ENCODE peak calls at places on chromosomes 5 and 9, in six cellular contexts. O is mucosa of descending colon, T is transverse colon, J is NB4, R is cardiac fibroblast, U is endothelial cell. P is an unnamed sample.

GRCh38 chr9:84166828-84167400 is 173.6 kb downstream of the SLC28A3 start:
- DNase-seq in O (no peak), T (no peak), J (no peak), R (no peak), U (no peak), P (no peak)

GRCh38 chr9:3045153-3045552 is 201.3 kb upstream of the PUM3 start:
- DNase-seq in O (no peak), T (no peak), J (no peak), R (no peak), U (no peak), P (no peak)

GRCh38 chr5:10453564-10453963 is 11.9 kb downstream of the ROPN1L start:
- DNase-seq in O (no peak), T (no peak), J (no peak), R (peak; percentile 39), U (no peak), P (no peak)

GRCh38 chr5:31078931-31079330 is 114.6 kb upstream of the CDH6 start:
- DNase-seq in O (no peak), T (no peak), J (no peak), R (no peak), U (no peak), P (no peak)

GRCh38 chr9:89864257-89864656 is 259.4 kb downstream of the GADD45G start:
- DNase-seq in O (no peak), T (no peak), J (no peak), R (no peak), U (no peak), P (no peak)

GRCh38 chr5:56190500-56190899 is 42.6 kb downstream of the ANKRD55 start:
- DNase-seq in O (no peak), T (peak; percentile 33), J (no peak), R (peak; percentile 87), U (no peak), P (peak; percentile 44)

GRCh38 chr9:35974800-35975199 is 16.8 kb upstream of the OR2S2 start:
- DNase-seq in O (no peak), T (no peak), J (no peak), R (no peak), U (no peak), P (no peak)

GRCh38 chr5:22968386-22968785 is 115.2 kb upstream of the CDH12 start:
- DNase-seq in O (no peak), T (no peak), J (no peak), R (no peak), U (no peak), P (no peak)

GRCh38 chr5:73918791-73919221 is 292.8 kb downstream of the ARHGEF28 start:
- DNase-seq in O (no peak), T (no peak), J (no peak), R (peak; percentile 31), U (no peak), P (no peak)

GRCh38 chr9:126442636-126443035 is 116.0 kb downstream of the MVB12B start:
- DNase-seq in O (no peak), T (no peak), J (no peak), R (no peak), U (no peak), P (no peak)

GRCh38 chr9:127445851-127446719 is 5.1 kb downstream of the RPL12 start:
- DNase-seq in O (no peak), T (no peak), J (peak; percentile 56), R (no peak), U (no peak), P (no peak)

GRCh38 chr9:109474944-109475343 is 23.2 kb downstream of the PTPN3 start:
- DNase-seq in O (no peak), T (no peak), J (no peak), R (no peak), U (no peak), P (no peak)

GRCh38 chr9:70421020-70421271 is 6.5 kb upstream of the KLF9 start:
- DNase-seq in O (no peak), T (no peak), J (no peak), R (no peak), U (no peak), P (no peak)

GRCh38 chr9:114061292-114061691 is 16.8 kb downstream of the AMBP start:
- DNase-seq in O (no peak), T (no peak), J (no peak), R (no peak), U (no peak), P (no peak)

GRCh38 chr5:148927307-148927946 is 101.0 kb downstream of the ADRB2 start:
- DNase-seq in O (no peak), T (no peak), J (no peak), R (no peak), U (no peak), P (no peak)

GRCh38 chr5:83922699-83923098 is 202.0 kb upstream of the HAPLN1 start:
- DNase-seq in O (no peak), T (no peak), J (peak; percentile 18), R (no peak), U (no peak), P (no peak)
- TF ChIP-seq CTCF in O (no peak), T (no peak), J (no peak), R (no peak), U (no peak), P (no peak)

GRCh38 chr9:32677931-32678330 is 42.5 kb upstream of the TAF1L start:
- DNase-seq in O (no peak), T (no peak), J (no peak), R (no peak), U (no peak), P (no peak)

GRCh38 chr9:32681751-32682150 is 46.3 kb upstream of the TAF1L start:
- DNase-seq in O (no peak), T (no peak), J (no peak), R (no peak), U (no peak), P (no peak)
- TF ChIP-seq CTCF in O (no peak), T (no peak), J (no peak), R (no peak), U (no peak), P (no peak)

GRCh38 chr9:26656003-26656940 is 236.3 kb downstream of the CAAP1 start:
- DNase-seq in O (no peak), T (no peak), J (peak; percentile 2), R (no peak), U (peak; percentile 12), P (peak; percentile 2)
- TF ChIP-seq CTCF in O (no peak), T (no peak), J (no peak), R (peak; percentile 15), U (peak; percentile 25), P (no peak)

DNA sequence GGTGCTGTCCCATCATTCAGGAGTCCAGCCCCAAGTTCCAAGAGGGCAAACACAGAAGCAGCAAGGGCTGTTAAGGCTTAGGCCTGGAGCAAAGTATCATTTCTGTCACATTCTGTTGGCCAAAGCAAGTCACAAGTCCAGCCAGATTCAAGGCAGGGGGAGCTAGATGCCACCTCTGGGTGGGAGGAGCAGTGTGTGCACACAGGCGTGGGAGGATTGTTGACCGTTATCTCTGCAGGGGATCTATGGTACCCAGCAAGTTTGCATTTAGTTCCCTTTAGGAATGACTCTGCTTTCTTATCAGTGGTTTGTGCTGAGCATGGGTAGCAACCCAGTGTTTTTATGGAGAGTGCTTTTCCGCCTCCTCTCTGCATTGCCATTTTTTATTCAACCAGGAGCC is 278.9 kb downstream of the NR3C1 start:
- DNase-seq in O (no peak), T (no peak), J (peak; percentile 97), R (no peak), U (no peak), P (no peak)
- TF ChIP-seq CTCF in O (no peak), T (no peak), J (peak; percentile 36), R (no peak), U (no peak), P (no peak)

DNA sequence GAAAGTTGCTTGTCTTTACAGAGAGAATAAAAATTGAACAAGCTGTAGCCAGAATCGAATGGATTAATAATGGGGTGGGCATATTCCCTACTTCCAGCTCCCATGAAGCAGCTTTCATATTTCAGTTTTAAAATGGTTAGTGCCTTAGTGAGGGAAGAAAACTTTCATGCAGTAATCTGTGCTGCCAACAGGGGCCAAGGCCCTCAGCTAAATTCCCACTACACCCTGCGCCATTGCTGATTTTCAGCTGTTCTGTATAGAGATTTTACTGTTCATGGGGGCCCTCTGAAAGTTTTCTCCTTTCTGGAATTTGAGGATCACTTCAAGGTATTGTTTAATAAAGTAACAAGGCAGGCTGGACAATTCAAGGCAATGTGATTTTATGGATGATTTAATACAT is 58.2 kb downstream of the CAST start:
- DNase-seq in O (no peak), T (no peak), J (no peak), R (no peak), U (no peak), P (no peak)
- TF ChIP-seq CTCF in O (no peak), T (no peak), J (peak; percentile 15), R (peak; percentile 15), U (peak; percentile 54), P (peak; percentile 26)

GRCh38 chr5:6135977-6136376 is 242.4 kb downstream of the MED10 start:
- DNase-seq in O (no peak), T (no peak), J (no peak), R (no peak), U (no peak), P (no peak)
- TF ChIP-seq CTCF in O (no peak), T (no peak), J (no peak), R (no peak), U (no peak), P (no peak)

GRCh38 chr5:51958473-51958872 is 575.2 kb downstream of the ISL1 start:
- DNase-seq in O (no peak), T (no peak), J (no peak), R (no peak), U (no peak), P (no peak)

GRCh38 chr5:51961154-51961562 is 577.9 kb downstream of the ISL1 start:
- DNase-seq in O (no peak), T (no peak), J (no peak), R (no peak), U (no peak), P (no peak)

DNA sequence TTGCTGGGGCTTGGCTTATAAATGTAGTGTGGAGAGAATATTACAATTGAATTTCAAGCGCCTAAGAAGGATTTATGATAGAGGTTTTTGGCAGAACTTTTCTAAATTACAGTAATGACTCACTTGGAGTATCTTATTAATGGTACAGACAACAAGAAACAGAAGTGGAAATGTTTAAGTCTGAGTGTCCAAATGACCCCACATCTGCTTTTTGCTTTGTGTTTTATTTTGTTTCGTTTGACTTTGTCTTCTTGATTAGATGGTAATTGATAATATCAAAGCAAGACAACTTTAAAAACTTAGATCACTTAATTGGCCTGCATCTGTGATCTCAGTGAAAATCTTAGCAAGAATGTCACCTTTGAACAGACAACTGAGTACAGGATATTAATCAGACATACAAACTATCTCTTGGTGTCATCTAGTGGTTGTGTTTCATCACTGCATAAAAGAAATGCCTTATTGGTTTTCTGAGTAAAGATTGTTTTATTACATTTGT is 577.4 kb downstream of the ISL1 start:
- DNase-seq in O (no peak), T (no peak), J (peak; percentile 15), R (peak; percentile 5), U (no peak), P (no peak)
- TF ChIP-seq CTCF in O (no peak), T (peak; percentile 38), J (no peak), R (no peak), U (no peak), P (no peak)

P was measured in activated CD8-positive, alpha-beta T cell treated with anti-CD3 and anti-CD28 coated beads for 36 hours.